ENCODE peak calls at places on chromosomes 1 and 21, in eight cellular contexts. One of them, this sample, is unnamed.
A peak's percentile ranks its signal among the peaks of the same experiment; 100 is the strongest.

GRCh38 chr1:236132420-236133046 is 9.8 kb upstream of the GPR137B start:
- DNase-seq in PC-9: no peak
- DNase-seq in AG04450: no peak
- DNase-seq in tibial nerve: no peak
- DNase-seq in NB4: no peak
- DNase-seq in fibroblast of lung: no peak
- DNase-seq in mesothelial cell of epicardium: no peak
- DNase-seq in CD8-positive, alpha-beta T cell: no peak
- DNase-seq in this sample: no peak

GRCh38 chr1:6041432-6042062 is 4.1 kb upstream of the KCNAB2 start:
- DNase-seq in fibroblast of lung: no peak
- DNase-seq in tibial nerve: no peak
- DNase-seq in AG04450: no peak
- DNase-seq in NB4: peak; percentile 46
- DNase-seq in mesothelial cell of epicardium: no peak
- DNase-seq in CD8-positive, alpha-beta T cell: peak; percentile 36
- DNase-seq in PC-9: peak; percentile 44
- DNase-seq in this sample: no peak

GRCh38 chr1:41378999-41379740 is 17.9 kb downstream of the FOXO6 start:
- DNase-seq in mesothelial cell of epicardium: no peak
- DNase-seq in PC-9: no peak
- DNase-seq in tibial nerve: no peak
- DNase-seq in AG04450: no peak
- DNase-seq in CD8-positive, alpha-beta T cell: no peak
- DNase-seq in NB4: no peak
- DNase-seq in fibroblast of lung: no peak
- DNase-seq in this sample: no peak

GRCh38 chr21:33875026-33875695 is 40.4 kb downstream of the ATP5PO start:
- DNase-seq in tibial nerve: no peak
- DNase-seq in CD8-positive, alpha-beta T cell: no peak
- DNase-seq in fibroblast of lung: no peak
- DNase-seq in AG04450: no peak
- DNase-seq in mesothelial cell of epicardium: no peak
- DNase-seq in PC-9: no peak
- DNase-seq in NB4: no peak
- DNase-seq in this sample: no peak

GRCh38 chr1:176450526-176450925 is 12.4 kb upstream of the PAPPA2 start:
- DNase-seq in mesothelial cell of epicardium: no peak
- DNase-seq in PC-9: no peak
- DNase-seq in NB4: no peak
- DNase-seq in fibroblast of lung: no peak
- DNase-seq in tibial nerve: no peak
- DNase-seq in AG04450: no peak
- DNase-seq in CD8-positive, alpha-beta T cell: no peak
- DNase-seq in this sample: no peak

GRCh38 chr1:240414237-240414636 is 197.7 kb downstream of the GREM2 start:
- DNase-seq in NB4: no peak
- DNase-seq in CD8-positive, alpha-beta T cell: no peak
- DNase-seq in AG04450: peak; percentile 30
- DNase-seq in PC-9: no peak
- DNase-seq in fibroblast of lung: peak; percentile 49
- DNase-seq in tibial nerve: no peak
- DNase-seq in mesothelial cell of epicardium: no peak
- DNase-seq in this sample: no peak

GRCh38 chr1:78104322-78104721 is 58.6 kb downstream of the GIPC2 start:
- DNase-seq in AG04450: no peak
- DNase-seq in NB4: no peak
- DNase-seq in fibroblast of lung: peak; percentile 42
- DNase-seq in tibial nerve: no peak
- DNase-seq in mesothelial cell of epicardium: no peak
- DNase-seq in PC-9: no peak
- DNase-seq in CD8-positive, alpha-beta T cell: no peak
- DNase-seq in this sample: no peak

GRCh38 chr21:39375446-39375845 is 26.6 kb upstream of the HMGN1 start:
- DNase-seq in NB4: no peak
- DNase-seq in AG04450: no peak
- DNase-seq in mesothelial cell of epicardium: no peak
- DNase-seq in fibroblast of lung: no peak
- DNase-seq in tibial nerve: no peak
- DNase-seq in PC-9: no peak
- DNase-seq in CD8-positive, alpha-beta T cell: no peak
- DNase-seq in this sample: no peak

GRCh38 chr1:38733761-38734160 is 125.8 kb downstream of the RRAGC start:
- DNase-seq in mesothelial cell of epicardium: no peak
- DNase-seq in tibial nerve: no peak
- DNase-seq in PC-9: no peak
- DNase-seq in CD8-positive, alpha-beta T cell: no peak
- DNase-seq in fibroblast of lung: no peak
- DNase-seq in NB4: no peak
- DNase-seq in AG04450: no peak
- DNase-seq in this sample: no peak

GRCh38 chr1:54051936-54052469 is 1.0 kb downstream of the TMEM59 start:
- DNase-seq in tibial nerve: no peak
- DNase-seq in NB4: peak; percentile 27
- DNase-seq in AG04450: no peak
- DNase-seq in fibroblast of lung: peak; percentile 47
- DNase-seq in CD8-positive, alpha-beta T cell: no peak
- DNase-seq in mesothelial cell of epicardium: no peak
- DNase-seq in PC-9: no peak
- DNase-seq in this sample: no peak

GRCh38 chr1:228012555-228012954 is 5.8 kb downstream of the WNT3A start:
- DNase-seq in mesothelial cell of epicardium: no peak
- DNase-seq in fibroblast of lung: no peak
- DNase-seq in NB4: no peak
- DNase-seq in AG04450: no peak
- DNase-seq in tibial nerve: no peak
- DNase-seq in PC-9: no peak
- DNase-seq in CD8-positive, alpha-beta T cell: no peak
- DNase-seq in this sample: no peak

GRCh38 chr1:58778593-58778992 is 5.3 kb downstream of the JUN start:
- DNase-seq in PC-9: no peak
- DNase-seq in NB4: no peak
- DNase-seq in AG04450: no peak
- DNase-seq in tibial nerve: no peak
- DNase-seq in mesothelial cell of epicardium: no peak
- DNase-seq in CD8-positive, alpha-beta T cell: no peak
- DNase-seq in fibroblast of lung: no peak
- DNase-seq in this sample: no peak

GRCh38 chr1:90133133-90133532 is 138.2 kb downstream of the ZNF326 start:
- DNase-seq in NB4: peak; percentile 51
- DNase-seq in fibroblast of lung: peak; percentile 20
- DNase-seq in AG04450: no peak
- DNase-seq in tibial nerve: no peak
- DNase-seq in PC-9: no peak
- DNase-seq in CD8-positive, alpha-beta T cell: no peak
- DNase-seq in mesothelial cell of epicardium: no peak
- DNase-seq in this sample: no peak

GRCh38 chr1:8448906-8449661 is 131.2 kb downstream of the SLC45A1 start:
- DNase-seq in tibial nerve: no peak
- DNase-seq in PC-9: no peak
- DNase-seq in CD8-positive, alpha-beta T cell: no peak
- DNase-seq in mesothelial cell of epicardium: no peak
- DNase-seq in NB4: no peak
- DNase-seq in fibroblast of lung: peak; percentile 46
- DNase-seq in AG04450: no peak
- DNase-seq in this sample: no peak

GRCh38 chr1:19336543-19336942 is 24.4 kb downstream of the SLC66A1 start:
- DNase-seq in NB4: no peak
- DNase-seq in tibial nerve: no peak
- DNase-seq in CD8-positive, alpha-beta T cell: no peak
- DNase-seq in fibroblast of lung: no peak
- DNase-seq in PC-9: peak; percentile 33
- DNase-seq in mesothelial cell of epicardium: no peak
- DNase-seq in AG04450: no peak
- DNase-seq in this sample: no peak

GRCh38 chr1:3504151-3504822 is 49.8 kb downstream of the ARHGEF16 start:
- DNase-seq in NB4: no peak
- DNase-seq in fibroblast of lung: peak; percentile 60
- DNase-seq in mesothelial cell of epicardium: no peak
- DNase-seq in CD8-positive, alpha-beta T cell: no peak
- DNase-seq in PC-9: peak; percentile 88
- DNase-seq in tibial nerve: peak; percentile 63
- DNase-seq in AG04450: no peak
- DNase-seq in this sample: no peak

GRCh38 chr21:41932191-41932575 is 21.6 kb downstream of the C2CD2 start:
- DNase-seq in tibial nerve: no peak
- DNase-seq in PC-9: peak; percentile 22
- DNase-seq in AG04450: peak; percentile 51
- DNase-seq in fibroblast of lung: peak; percentile 68
- DNase-seq in mesothelial cell of epicardium: no peak
- DNase-seq in NB4: no peak
- DNase-seq in CD8-positive, alpha-beta T cell: no peak
- DNase-seq in this sample: no peak
- TF ChIP-seq CTCF in tibial nerve: no peak
- TF ChIP-seq CTCF in PC-9: no peak
- TF ChIP-seq CTCF in AG04450: peak; percentile 36
- TF ChIP-seq CTCF in fibroblast of lung: peak; percentile 29
- TF ChIP-seq CTCF in mesothelial cell of epicardium: no peak
- TF ChIP-seq CTCF in NB4: no peak
- TF ChIP-seq CTCF in CD8-positive, alpha-beta T cell: no peak
- TF ChIP-seq CTCF in this sample: no peak

GRCh38 chr1:93778457-93778856 is 96.8 kb upstream of the BCAR3 start:
- DNase-seq in PC-9: no peak
- DNase-seq in NB4: no peak
- DNase-seq in tibial nerve: no peak
- DNase-seq in CD8-positive, alpha-beta T cell: no peak
- DNase-seq in mesothelial cell of epicardium: no peak
- DNase-seq in fibroblast of lung: no peak
- DNase-seq in AG04450: no peak
- DNase-seq in this sample: no peak

GRCh38 chr1:93776728-93777127 is 95.1 kb upstream of the BCAR3 start:
- DNase-seq in CD8-positive, alpha-beta T cell: no peak
- DNase-seq in NB4: no peak
- DNase-seq in AG04450: no peak
- DNase-seq in tibial nerve: no peak
- DNase-seq in mesothelial cell of epicardium: no peak
- DNase-seq in fibroblast of lung: no peak
- DNase-seq in PC-9: no peak
- DNase-seq in this sample: no peak

GRCh38 chr1:93777255-93777654 is 95.6 kb upstream of the BCAR3 start:
- DNase-seq in tibial nerve: no peak
- DNase-seq in fibroblast of lung: no peak
- DNase-seq in CD8-positive, alpha-beta T cell: no peak
- DNase-seq in mesothelial cell of epicardium: no peak
- DNase-seq in PC-9: no peak
- DNase-seq in AG04450: no peak
- DNase-seq in NB4: no peak
- DNase-seq in this sample: no peak

GRCh38 chr1:93783876-93784275 is 95.1 kb downstream of the DNTTIP2 start:
- DNase-seq in mesothelial cell of epicardium: no peak
- DNase-seq in PC-9: no peak
- DNase-seq in CD8-positive, alpha-beta T cell: no peak
- DNase-seq in AG04450: no peak
- DNase-seq in tibial nerve: no peak
- DNase-seq in fibroblast of lung: no peak
- DNase-seq in NB4: no peak
- DNase-seq in this sample: no peak

DNA sequence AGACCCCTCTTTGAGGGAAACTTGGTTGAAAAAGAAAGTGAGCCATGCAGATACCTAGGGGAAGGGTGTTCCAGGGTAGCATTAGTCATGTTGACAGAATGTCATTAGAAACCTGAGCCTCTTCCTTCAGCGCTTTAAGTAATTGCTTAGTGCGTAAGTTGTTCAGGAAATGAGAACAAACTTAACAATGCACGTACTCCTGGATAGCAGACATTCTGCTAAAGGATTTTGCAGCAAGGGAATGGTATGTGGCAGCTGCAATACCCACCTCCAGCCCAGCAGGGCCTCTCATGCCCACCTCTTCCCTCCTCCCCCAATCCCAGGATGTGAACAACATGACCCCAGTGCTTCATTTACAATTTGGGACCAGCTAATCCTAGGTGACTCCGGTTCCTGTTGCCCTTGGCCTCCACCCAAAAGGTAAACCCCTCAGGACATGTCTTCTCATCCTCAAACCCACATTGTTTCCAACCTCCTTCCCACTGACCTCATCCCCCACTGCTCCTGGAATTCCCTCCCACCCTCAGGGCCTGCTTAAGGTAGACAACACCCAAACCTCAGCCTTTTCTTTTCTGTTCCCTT is 98.0 kb upstream of the BCAR3 start:
- DNase-seq in fibroblast of lung: peak; percentile 57
- DNase-seq in tibial nerve: no peak
- DNase-seq in PC-9: peak; percentile 93
- DNase-seq in CD8-positive, alpha-beta T cell: no peak
- DNase-seq in NB4: no peak
- DNase-seq in AG04450: peak; percentile 41
- DNase-seq in mesothelial cell of epicardium: no peak
- DNase-seq in this sample: no peak
- TF ChIP-seq CTCF in fibroblast of lung: no peak
- TF ChIP-seq CTCF in tibial nerve: no peak
- TF ChIP-seq CTCF in PC-9: peak; percentile 31
- TF ChIP-seq CTCF in CD8-positive, alpha-beta T cell: no peak
- TF ChIP-seq CTCF in NB4: no peak
- TF ChIP-seq CTCF in AG04450: peak; percentile 8
- TF ChIP-seq CTCF in mesothelial cell of epicardium: no peak
- TF ChIP-seq CTCF in this sample: no peak

DNA sequence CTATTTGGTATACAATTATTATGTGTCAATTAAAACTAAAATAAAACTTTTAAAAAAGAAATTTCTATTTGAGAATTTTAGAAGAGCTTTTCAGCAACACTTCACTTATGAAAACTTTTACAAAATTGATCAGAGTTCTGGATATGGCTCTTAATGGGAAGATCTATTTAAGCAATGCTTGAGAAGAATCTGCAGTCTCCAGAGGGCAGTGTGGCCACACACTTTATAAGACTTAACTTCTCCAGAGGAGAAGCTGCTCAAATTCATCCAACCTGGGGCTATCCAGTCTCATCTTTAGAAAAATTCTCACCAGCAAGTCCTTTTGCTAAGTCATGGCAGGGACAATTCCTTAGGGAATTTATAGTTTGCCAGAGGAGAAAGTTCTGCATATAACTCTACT is 25.2 kb upstream of the AGO1 start:
- DNase-seq in fibroblast of lung: peak; percentile 44
- DNase-seq in AG04450: no peak
- DNase-seq in tibial nerve: no peak
- DNase-seq in NB4: peak; percentile 68
- DNase-seq in CD8-positive, alpha-beta T cell: no peak
- DNase-seq in PC-9: no peak
- DNase-seq in mesothelial cell of epicardium: no peak
- DNase-seq in this sample: no peak
- TF ChIP-seq CTCF in fibroblast of lung: peak; percentile 29
- TF ChIP-seq CTCF in AG04450: peak; percentile 18
- TF ChIP-seq CTCF in tibial nerve: no peak
- TF ChIP-seq CTCF in NB4: peak; percentile 40
- TF ChIP-seq CTCF in CD8-positive, alpha-beta T cell: no peak
- TF ChIP-seq CTCF in PC-9: peak; percentile 48
- TF ChIP-seq CTCF in mesothelial cell of epicardium: no peak
- TF ChIP-seq CTCF in this sample: no peak

GRCh38 chr1:35073265-35073811 is 5.8 kb upstream of the ZMYM1 start:
- DNase-seq in fibroblast of lung: no peak
- DNase-seq in NB4: no peak
- DNase-seq in CD8-positive, alpha-beta T cell: no peak
- DNase-seq in mesothelial cell of epicardium: no peak
- DNase-seq in tibial nerve: no peak
- DNase-seq in AG04450: no peak
- DNase-seq in PC-9: no peak
- DNase-seq in this sample: no peak

GRCh38 chr1:35080171-35080854 is 1.1 kb downstream of the ZMYM1 start:
- DNase-seq in PC-9: no peak
- DNase-seq in AG04450: no peak
- DNase-seq in mesothelial cell of epicardium: no peak
- DNase-seq in NB4: no peak
- DNase-seq in tibial nerve: no peak
- DNase-seq in fibroblast of lung: no peak
- DNase-seq in CD8-positive, alpha-beta T cell: no peak
- DNase-seq in this sample: no peak

GRCh38 chr1:35079003-35079930 is at the start of gene ZMYM1:
- DNase-seq in AG04450: peak; percentile 66
- DNase-seq in mesothelial cell of epicardium: peak; percentile 91
- DNase-seq in CD8-positive, alpha-beta T cell: peak; percentile 87
- DNase-seq in NB4: peak; percentile 84
- DNase-seq in PC-9: peak; percentile 84
- DNase-seq in fibroblast of lung: peak; percentile 87
- DNase-seq in tibial nerve: peak; percentile 57
- DNase-seq in this sample: peak; percentile 88
- TF ChIP-seq CTCF in AG04450: no peak
- TF ChIP-seq CTCF in mesothelial cell of epicardium: no peak
- TF ChIP-seq CTCF in CD8-positive, alpha-beta T cell: no peak
- TF ChIP-seq CTCF in NB4: no peak
- TF ChIP-seq CTCF in PC-9: no peak
- TF ChIP-seq CTCF in fibroblast of lung: no peak
- TF ChIP-seq CTCF in tibial nerve: no peak
- TF ChIP-seq CTCF in this sample: no peak

This sample was measured in activated B cell treated with CpG ODN at 0.5 μM for 24 hours.